ENCODE peak calls at places on chromosomes 3 and 15, in nine cellular contexts. U, L, K, H, M, F, J, R and E are unnamed samples.
A peak's percentile ranks its signal among the peaks of the same experiment; 100 is the strongest.

GRCh38 chr3:160006282-160007163 is 17.9 kb downstream of the IL12A start:
- DNase-seq in U (peak; percentile 47), L (no peak), K (peak; percentile 61), H (peak; percentile 53), M (no peak), F (no peak), J (no peak), R (peak; percentile 39), E (peak; percentile 58)

GRCh38 chr15:57031082-57031481 is 112.6 kb downstream of the TCF12 start:
- DNase-seq in U (no peak), L (no peak), K (no peak), H (no peak), M (no peak), F (no peak), J (no peak), R (no peak), E (no peak)

GRCh38 chr15:80880086-80880485 is 100.9 kb downstream of the CEMIP start:
- DNase-seq in U (no peak), L (no peak), K (no peak), H (no peak), M (no peak), F (no peak), J (no peak), R (no peak), E (no peak)

GRCh38 chr3:43733459-43734384 is 43.0 kb downstream of the ABHD5 start:
- DNase-seq in U (no peak), L (no peak), K (no peak), H (peak; percentile 22), M (peak; percentile 17), F (no peak), J (peak; percentile 91), R (peak; percentile 91), E (no peak)

GRCh38 chr15:67548862-67549651 is 6.6 kb downstream of the MAP2K5 start:
- DNase-seq in U (peak; percentile 27), L (no peak), K (peak; percentile 54), H (no peak), M (no peak), F (no peak), J (no peak), R (no peak), E (no peak)

GRCh38 chr3:14520149-14520548 is 20.0 kb downstream of the GRIP2 start:
- DNase-seq in U (no peak), L (no peak), K (no peak), H (no peak), M (no peak), F (no peak), J (no peak), R (no peak), E (no peak)

GRCh38 chr15:87477759-87478687 is 778.5 kb downstream of the NTRK3 start:
- DNase-seq in U (no peak), L (no peak), K (no peak), H (peak; percentile 76), M (no peak), F (no peak), J (peak; percentile 71), R (peak; percentile 87), E (no peak)

GRCh38 chr15:51401872-51402517 is 60.5 kb downstream of the GLDN start:
- DNase-seq in U (peak; percentile 36), L (no peak), K (peak; percentile 19), H (peak; percentile 47), M (no peak), F (peak; percentile 71), J (peak; percentile 63), R (no peak), E (peak; percentile 55)

GRCh38 chr3:188088948-188089685 is 64.8 kb upstream of the LPP start:
- DNase-seq in U (no peak), L (no peak), K (no peak), H (no peak), M (no peak), F (no peak), J (no peak), R (no peak), E (no peak)

GRCh38 chr3:188085596-188086560 is 68.1 kb upstream of the LPP start:
- DNase-seq in U (no peak), L (no peak), K (no peak), H (peak; percentile 25), M (no peak), F (no peak), J (no peak), R (no peak), E (no peak)

GRCh38 chr3:188082040-188082439 is 71.9 kb upstream of the LPP start:
- DNase-seq in U (no peak), L (no peak), K (no peak), H (peak; percentile 13), M (no peak), F (no peak), J (no peak), R (peak; percentile 26), E (no peak)

GRCh38 chr3:188083011-188083410 is 70.9 kb upstream of the LPP start:
- DNase-seq in U (no peak), L (no peak), K (no peak), H (no peak), M (no peak), F (no peak), J (no peak), R (no peak), E (no peak)

GRCh38 chr3:188084751-188085595 is 69.0 kb upstream of the LPP start:
- DNase-seq in U (no peak), L (no peak), K (no peak), H (no peak), M (no peak), F (no peak), J (no peak), R (no peak), E (no peak)
- TF ChIP-seq CTCF in U (no peak), L (no peak), K (no peak), H (no peak), M (no peak), F (no peak), J (no peak), R (no peak), E (no peak)

GRCh38 chr15:62027916-62028315 is 32.3 kb downstream of the VPS13C start:
- DNase-seq in U (no peak), L (no peak), K (no peak), H (no peak), M (no peak), F (no peak), J (no peak), R (no peak), E (no peak)

GRCh38 chr15:62026707-62027565 is 33.3 kb downstream of the VPS13C start:
- DNase-seq in U (no peak), L (no peak), K (no peak), H (no peak), M (no peak), F (no peak), J (no peak), R (no peak), E (no peak)

GRCh38 chr15:62020576-62021160 is 39.6 kb downstream of the VPS13C start:
- DNase-seq in U (no peak), L (no peak), K (no peak), H (no peak), M (no peak), F (no peak), J (no peak), R (peak; percentile 25), E (no peak)

DNA sequence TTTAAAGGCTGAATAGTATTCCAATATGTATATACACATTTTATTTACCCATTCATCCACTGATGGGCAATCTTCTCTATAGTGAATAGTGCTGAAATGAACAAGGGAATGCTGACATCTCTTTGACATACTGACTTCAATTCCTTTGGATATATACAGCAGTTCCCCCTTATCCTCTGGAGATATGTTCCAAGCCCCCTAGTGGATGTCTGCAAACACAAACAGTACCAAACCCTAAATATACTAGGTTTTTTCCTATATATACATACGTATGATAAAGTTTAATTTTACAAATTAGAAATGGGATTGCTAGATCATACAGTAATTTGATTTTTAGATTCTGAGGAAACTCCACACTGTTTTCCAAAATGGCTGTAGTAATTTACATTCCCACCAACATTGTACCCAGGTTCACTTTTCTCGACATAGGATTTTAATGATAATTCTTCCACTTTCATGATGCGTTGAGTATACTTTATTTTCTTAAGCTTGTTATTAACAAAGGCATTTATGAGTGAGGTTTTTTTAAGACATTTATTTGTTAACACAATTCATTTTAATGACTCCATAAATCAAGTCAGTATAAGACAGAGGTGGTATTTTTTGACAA is 38.2 kb downstream of the VPS13C start:
- DNase-seq in U (no peak), L (no peak), K (no peak), H (no peak), M (no peak), F (no peak), J (no peak), R (no peak), E (no peak)
- TF ChIP-seq CTCF in U (no peak), L (no peak), K (no peak), H (no peak), M (no peak), F (no peak), J (no peak), R (peak; percentile 36), E (no peak)

GRCh38 chr15:78506971-78507830 is at the start of gene HYKK:
- DNase-seq in U (peak; percentile 93), L (peak; percentile 65), K (peak; percentile 94), H (peak; percentile 98), M (peak; percentile 75), F (peak; percentile 92), J (peak; percentile 97), R (peak; percentile 95), E (peak; percentile 93)
- TF ChIP-seq CTCF in U (no peak), L (peak; percentile 20), K (no peak), H (peak; percentile 48), M (no peak), F (no peak), J (no peak), R (no peak), E (no peak)

GRCh38 chr3:55616803-55617202 is 129.7 kb upstream of the WNT5A start:
- DNase-seq in U (no peak), L (no peak), K (no peak), H (no peak), M (no peak), F (no peak), J (no peak), R (no peak), E (no peak)
- TF ChIP-seq CTCF in U (no peak), L (no peak), K (no peak), H (no peak), M (no peak), F (no peak), J (no peak), R (no peak), E (no peak)

DNA sequence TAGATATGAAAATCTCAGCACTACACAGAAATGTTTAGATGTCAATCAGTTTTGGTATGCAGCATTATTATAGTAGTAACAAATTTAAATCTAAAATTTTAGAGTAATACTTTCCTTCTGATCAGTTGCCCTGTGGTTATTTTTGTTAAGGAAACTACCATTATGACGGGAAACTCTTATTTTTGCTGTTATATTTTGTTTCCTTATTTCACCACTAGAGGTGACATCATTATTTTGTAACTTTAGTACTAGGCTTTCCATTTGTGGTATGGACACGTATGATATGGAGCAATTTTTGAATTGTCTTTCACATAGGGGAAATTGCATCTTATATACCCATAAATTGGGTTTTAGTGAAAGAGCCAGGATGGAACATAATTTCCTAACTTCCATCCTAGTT is 19.6 kb upstream of the PPP4R2 start:
- DNase-seq in U (no peak), L (no peak), K (no peak), H (no peak), M (no peak), F (no peak), J (no peak), R (no peak), E (peak; percentile 44)
- TF ChIP-seq CTCF in U (no peak), L (no peak), K (no peak), H (no peak), M (no peak), F (no peak), J (no peak), R (peak; percentile 23), E (no peak)